ENCODE peak calls at places on chromosome 12, in four cellular contexts. S, I, X and D are unnamed samples.
A peak's percentile ranks its signal among the peaks of the same experiment; 100 is the strongest.

GRCh38 chr12:83691730-83692129 is 1005.0 kb downstream of the TMTC2 start:
- DNase-seq in S (no peak), I (no peak), X (no peak), D (no peak)

GRCh38 chr12:92953747-92954146 is 24.7 kb upstream of the EEA1 start:
- DNase-seq in S (no peak), I (no peak), X (no peak), D (no peak)

GRCh38 chr12:32548691-32549412 is 130.2 kb upstream of the DNM1L start:
- DNase-seq in S (peak; percentile 63), I (peak; percentile 61), X (peak; percentile 93), D (peak; percentile 64)

GRCh38 chr12:63420206-63420644 is 248.1 kb downstream of the DPY19L2 start:
- DNase-seq in S (peak; percentile 75), I (peak; percentile 12), X (peak; percentile 52), D (peak; percentile 70)

GRCh38 chr12:42590324-42590934 is 883 bp upstream of the PRICKLE1 start:
- DNase-seq in S (no peak), I (peak; percentile 33), X (peak; percentile 40), D (peak; percentile 44)

GRCh38 chr12:50271724-50272247 is 11.5 kb downstream of the LIMA1 start:
- DNase-seq in S (peak; percentile 65), I (no peak), X (peak; percentile 56), D (no peak)

GRCh38 chr12:118377005-118377890 is 893 bp downstream of the SUDS3 start:
- DNase-seq in S (no peak), I (peak; percentile 8), X (no peak), D (peak; percentile 23)

GRCh38 chr12:12008931-12009611 is 61.7 kb upstream of the BCL2L14 start:
- DNase-seq in S (peak; percentile 33), I (no peak), X (peak; percentile 85), D (peak; percentile 90)

GRCh38 chr12:106417926-106418910 is 60.7 kb downstream of the POLR3B start:
- DNase-seq in S (peak; percentile 88), I (no peak), X (peak; percentile 90), D (peak; percentile 40)

DNA sequence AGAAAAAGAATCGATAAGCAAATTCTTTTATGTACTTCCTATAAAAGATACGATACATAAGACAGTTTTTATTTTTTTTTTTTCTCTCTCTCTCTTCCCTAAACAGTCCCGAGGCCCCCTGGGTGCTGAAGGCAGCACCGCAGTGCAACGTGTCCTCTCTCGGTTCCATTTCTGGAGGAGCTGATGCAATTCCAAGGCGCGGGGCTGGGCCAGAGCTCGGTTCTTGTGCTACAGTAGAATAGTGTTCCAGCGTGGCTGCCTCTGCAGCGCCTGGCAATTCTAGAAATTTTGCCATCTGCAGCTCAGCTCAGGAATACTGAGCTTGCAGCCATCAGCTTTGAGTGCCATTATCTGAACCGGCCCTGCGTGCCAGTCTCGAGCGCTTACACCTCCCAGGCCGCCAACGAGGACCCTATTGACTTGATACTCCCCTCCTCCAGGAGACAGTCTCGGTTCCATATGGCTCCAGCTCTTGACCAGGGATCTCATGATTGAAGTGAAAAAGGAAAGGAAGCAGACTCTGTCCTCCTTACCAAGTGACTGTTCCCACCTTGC is 630 bp downstream of the ALDH1L2 start:
- DNase-seq in S (peak; percentile 77), I (peak; percentile 32), X (peak; percentile 71), D (peak; percentile 83)
- TF ChIP-seq CTCF in S (peak; percentile 5), I (no peak), X (no peak), D (no peak)

GRCh38 chr12:48106574-48107251 is 834 bp upstream of the SENP1 start:
- DNase-seq in S (no peak), I (no peak), X (no peak), D (no peak)

GRCh38 chr12:48105321-48105866 is 485 bp downstream of the SENP1 start:
- DNase-seq in S (peak; percentile 22), I (no peak), X (no peak), D (no peak)

GRCh38 chr12:48107252-48107613 is 1.4 kb upstream of the SENP1 start:
- DNase-seq in S (no peak), I (no peak), X (no peak), D (no peak)

GRCh38 chr12:48104531-48104930 is 1.3 kb downstream of the SENP1 start:
- DNase-seq in S (no peak), I (no peak), X (no peak), D (no peak)

GRCh38 chr12:48105867-48106563 is at the start of gene SENP1:
- DNase-seq in S (peak; percentile 89), I (peak; percentile 91), X (peak; percentile 87), D (peak; percentile 81)
- TF ChIP-seq CTCF in S (peak; percentile 9), I (peak; percentile 49), X (peak; percentile 14), D (no peak)

GRCh38 chr12:123269395-123269892 is 2.2 kb downstream of the CDK2AP1 start:
- DNase-seq in S (peak; percentile 73), I (peak; percentile 72), X (peak; percentile 80), D (no peak)
- TF ChIP-seq CTCF in S (no peak), I (peak; percentile 38), X (no peak), D (no peak)

GRCh38 chr12:22117551-22117950 is 71.5 kb downstream of the CMAS start:
- DNase-seq in S (no peak), I (no peak), X (no peak), D (no peak)

GRCh38 chr12:22116376-22116775 is 70.4 kb downstream of the CMAS start:
- DNase-seq in S (no peak), I (no peak), X (no peak), D (no peak)

GRCh38 chr12:22124987-22125386 is 79.0 kb downstream of the CMAS start:
- DNase-seq in S (no peak), I (no peak), X (no peak), D (no peak)

GRCh38 chr12:22118206-22118605 is 72.2 kb downstream of the CMAS start:
- DNase-seq in S (no peak), I (no peak), X (no peak), D (no peak)

DNA sequence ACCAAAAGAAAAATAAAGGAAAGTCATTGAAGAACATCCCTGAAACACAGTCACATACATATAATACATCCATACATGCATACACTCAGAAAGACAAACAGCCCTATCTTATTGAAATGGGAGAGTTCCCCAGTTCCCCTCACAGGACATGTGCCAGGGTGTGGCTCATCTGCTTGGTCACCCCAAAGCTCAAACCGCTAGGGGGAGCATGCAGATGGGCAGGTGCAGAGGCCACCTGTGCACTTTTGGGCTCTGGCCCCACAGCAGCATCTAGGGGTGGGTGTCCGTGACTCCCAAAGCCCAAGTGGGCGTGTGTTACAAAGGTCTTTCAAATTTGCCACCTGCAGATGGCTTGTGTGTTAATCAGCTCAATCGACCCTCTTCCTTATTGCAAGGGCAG is 75.2 kb downstream of the CMAS start:
- DNase-seq in S (no peak), I (no peak), X (no peak), D (peak; percentile 51)
- TF ChIP-seq CTCF in S (peak; percentile 19), I (peak; percentile 14), X (no peak), D (no peak)

GRCh38 chr12:76341436-76342030 is 6.7 kb downstream of the BBS10 start:
- DNase-seq in S (peak; percentile 41), I (no peak), X (peak; percentile 74), D (no peak)
- TF ChIP-seq CTCF in S (no peak), I (no peak), X (no peak), D (no peak)

GRCh38 chr12:57112492-57113294 is 1.5 kb upstream of the STAT6 start:
- DNase-seq in S (no peak), I (no peak), X (no peak), D (no peak)
- TF ChIP-seq CTCF in S (peak; percentile 76), I (peak; percentile 90), X (no peak), D (no peak)

GRCh38 chr12:109797905-109798669 is 35.1 kb downstream of the TRPV4 start:
- DNase-seq in S (no peak), I (no peak), X (no peak), D (no peak)
- TF ChIP-seq CTCF in S (peak; percentile 22), I (no peak), X (no peak), D (no peak)

GRCh38 chr12:70845268-70845667 is 75.3 kb downstream of the PTPRR start:
- DNase-seq in S (no peak), I (no peak), X (no peak), D (no peak)

GRCh38 chr12:70847871-70848270 is 72.7 kb downstream of the PTPRR start:
- DNase-seq in S (no peak), I (no peak), X (no peak), D (no peak)

GRCh38 chr12:70852416-70853150 is 68.0 kb downstream of the PTPRR start:
- DNase-seq in S (no peak), I (no peak), X (no peak), D (no peak)

GRCh38 chr12:70853326-70853725 is 67.2 kb downstream of the PTPRR start:
- DNase-seq in S (peak; percentile 96), I (peak; percentile 7), X (peak; percentile 36), D (peak; percentile 95)

DNA sequence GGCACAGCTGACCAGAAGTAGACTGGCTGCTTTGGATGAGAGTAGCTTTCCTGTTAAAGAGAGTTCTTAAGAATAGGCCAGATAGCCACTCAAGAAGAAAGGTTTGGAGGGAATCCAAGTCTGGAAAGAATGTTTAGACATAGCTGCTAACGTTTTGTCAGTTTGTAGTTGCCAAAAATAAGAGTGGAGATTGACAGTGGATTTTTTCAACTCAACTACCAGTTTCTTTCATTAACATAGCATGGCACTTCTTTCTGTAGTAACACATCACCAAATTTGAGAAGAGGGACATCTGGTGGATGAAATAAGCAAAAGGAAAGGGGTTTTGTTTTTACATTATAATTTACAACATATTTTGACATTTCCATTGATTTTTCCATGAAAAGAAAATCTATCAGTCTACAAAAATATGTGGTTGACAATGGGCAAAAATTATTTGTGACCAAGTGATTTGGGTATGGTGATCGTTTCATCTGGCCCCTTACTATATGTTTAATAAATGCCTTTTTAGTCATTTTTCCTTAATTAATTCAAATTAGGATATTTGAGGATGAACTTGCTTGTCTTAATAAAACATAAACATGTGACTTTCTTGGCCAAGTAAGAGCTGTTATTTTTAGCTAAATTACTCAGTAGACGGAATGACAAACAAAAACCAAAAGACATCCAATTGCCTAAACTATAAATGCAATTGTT is 71.1 kb downstream of the PTPRR start:
- DNase-seq in S (peak; percentile 82), I (no peak), X (peak; percentile 32), D (peak; percentile 60)
- TF ChIP-seq CTCF in S (peak; percentile 56), I (peak; percentile 64), X (peak; percentile 28), D (peak; percentile 30)